ENCODE peak calls at places on chromosomes 7 and 10, in four cellular contexts. S is testis, H is stomach, P is HCT116. C is an unnamed sample.

GRCh38 chr7:6307762-6308161 is 35.3 kb upstream of the CYTH3 start:
- DNase-seq in S (no peak), H (no peak), P (no peak), C (no peak)

GRCh38 chr7:74483402-74484336 is 30.0 kb downstream of the GTF2IRD1 start:
- DNase-seq in S (no peak), H (no peak), P (no peak), C (no peak)

GRCh38 chr10:3774814-3775670 is 10.0 kb downstream of the KLF6 start:
- DNase-seq in S (no peak), H (no peak), P (peak; percentile 68), C (no peak)

GRCh38 chr7:119350334-119350733 is 922.6 kb upstream of the KCND2 start:
- DNase-seq in S (no peak), H (no peak), P (no peak), C (no peak)

GRCh38 chr7:128703605-128704004 is 31.5 kb downstream of the GARIN1A start:
- DNase-seq in S (no peak), H (no peak), P (no peak), C (no peak)

GRCh38 chr10:16866861-16867260 is 49.6 kb upstream of the RSU1 start:
- DNase-seq in S (no peak), H (no peak), P (no peak), C (no peak)

GRCh38 chr7:134927076-134927475 is 59.2 kb upstream of the AGBL3 start:
- DNase-seq in S (no peak), H (no peak), P (no peak), C (no peak)

GRCh38 chr10:126854726-126855125 is 50.5 kb upstream of the DOCK1 start:
- DNase-seq in S (no peak), H (no peak), P (no peak), C (no peak)

GRCh38 chr7:127447326-127447945 is 54.9 kb upstream of the ZNF800 start:
- DNase-seq in S (peak; percentile 61), H (no peak), P (peak; percentile 74), C (peak; percentile 38)

GRCh38 chr10:43105793-43106158 is 28.9 kb downstream of the RET start:
- DNase-seq in S (no peak), H (no peak), P (no peak), C (no peak)

GRCh38 chr7:26153823-26154783 is 2.1 kb downstream of the NFE2L3 start:
- DNase-seq in S (no peak), H (peak; percentile 77), P (no peak), C (peak; percentile 94)

GRCh38 chr10:117552156-117552620 is 9.6 kb downstream of the EMX2 start:
- DNase-seq in S (no peak), H (no peak), P (no peak), C (no peak)

GRCh38 chr10:69335063-69335587 is 56.8 kb downstream of the HK1 start:
- DNase-seq in S (peak; percentile 32), H (no peak), P (no peak), C (no peak)

GRCh38 chr7:151115121-151115835 is 29.0 kb downstream of the AGAP3 start:
- DNase-seq in S (no peak), H (no peak), P (no peak), C (no peak)

GRCh38 chr10:52992569-52992968 is 220.0 kb upstream of the MBL2 start:
- DNase-seq in S (no peak), H (no peak), P (no peak), C (no peak)

GRCh38 chr10:26815500-26815899 is 45.3 kb downstream of the ABI1 start:
- DNase-seq in S (no peak), H (no peak), P (no peak), C (no peak)

GRCh38 chr10:6778992-6779701 is 199.1 kb upstream of the PRKCQ start:
- DNase-seq in S (no peak), H (no peak), P (peak; percentile 91), C (peak; percentile 47)

GRCh38 chr7:106365252-106366005 is 80.6 kb upstream of the NAMPT start:
- DNase-seq in S (no peak), H (peak; percentile 60), P (no peak), C (no peak)

GRCh38 chr10:805635-806305 is 116.3 kb upstream of the DIP2C start:
- DNase-seq in S (peak; percentile 13), H (no peak), P (no peak), C (no peak)

GRCh38 chr10:75097666-75098285 is 13.7 kb upstream of the SAMD8 start:
- DNase-seq in S (peak; percentile 40), H (no peak), P (no peak), C (peak; percentile 53)

GRCh38 chr10:27390681-27391080 is 113.4 kb upstream of the RAB18 start:
- DNase-seq in S (no peak), H (no peak), P (no peak), C (no peak)

GRCh38 chr7:51543801-51544553 is 227.4 kb upstream of the COBL start:
- DNase-seq in S (no peak), H (no peak), P (no peak), C (no peak)

GRCh38 chr7:152522551-152522950 is 86.7 kb upstream of the KMT2C start:
- DNase-seq in S (peak; percentile 45), H (no peak), P (no peak), C (no peak)

GRCh38 chr7:1716263-1717094 is 46.4 kb downstream of the ELFN1 start:
- DNase-seq in S (peak; percentile 48), H (no peak), P (no peak), C (peak; percentile 91)

GRCh38 chr10:25176421-25176968 is 1.7 kb downstream of the GPR158 start:
- DNase-seq in S (peak; percentile 17), H (no peak), P (no peak), C (no peak)

GRCh38 chr10:79381804-79382221 is 34.5 kb downstream of the PPIF start:
- DNase-seq in S (peak; percentile 89), H (peak; percentile 40), P (no peak), C (peak; percentile 99)

GRCh38 chr7:153910604-153911003 is 141.6 kb upstream of the DPP6 start:
- DNase-seq in S (no peak), H (no peak), P (no peak), C (no peak)

GRCh38 chr10:44234471-44234850 is 150.4 kb downstream of the CXCL12 start:
- DNase-seq in S (no peak), H (no peak), P (no peak), C (no peak)

GRCh38 chr7:90977056-90977455 is 287.2 kb upstream of the FZD1 start:
- DNase-seq in S (no peak), H (no peak), P (no peak), C (no peak)

GRCh38 chr10:70543911-70544310 is 58.6 kb downstream of the PRF1 start:
- DNase-seq in S (no peak), H (no peak), P (no peak), C (no peak)

GRCh38 chr10:102449321-102450123 is 1.8 kb downstream of the C10orf95 start:
- DNase-seq in S (peak; percentile 91), H (peak; percentile 91), P (peak; percentile 84), C (no peak)

GRCh38 chr10:102452672-102453340 is 1.5 kb upstream of the C10orf95 start:
- DNase-seq in S (no peak), H (no peak), P (peak; percentile 69), C (peak; percentile 75)

GRCh38 chr10:102450374-102451104 is 804 bp downstream of the C10orf95 start:
- DNase-seq in S (peak; percentile 91), H (peak; percentile 90), P (peak; percentile 82), C (peak; percentile 79)

GRCh38 chr10:102451105-102451969 is at the start of gene C10orf95:
- DNase-seq in S (no peak), H (no peak), P (no peak), C (no peak)

DNA sequence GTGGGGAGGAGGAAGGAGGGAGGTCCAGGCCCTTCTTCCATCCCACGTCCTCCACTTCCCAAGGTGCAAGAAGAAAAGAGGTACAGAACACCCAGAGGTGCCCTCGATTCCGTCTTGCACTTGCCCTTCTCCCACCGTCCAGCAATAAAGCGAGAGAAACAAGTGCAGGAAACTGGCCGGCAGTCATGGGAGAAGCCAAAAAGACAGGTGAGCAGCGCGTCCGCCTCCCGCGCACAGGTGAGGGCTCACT is 1.3 kb downstream of the C10orf95 start:
- DNase-seq in S (no peak), H (no peak), P (no peak), C (no peak)
- TF ChIP-seq POLR2A in S (no peak), H (no peak), P (no peak), C (no peak)

DNA sequence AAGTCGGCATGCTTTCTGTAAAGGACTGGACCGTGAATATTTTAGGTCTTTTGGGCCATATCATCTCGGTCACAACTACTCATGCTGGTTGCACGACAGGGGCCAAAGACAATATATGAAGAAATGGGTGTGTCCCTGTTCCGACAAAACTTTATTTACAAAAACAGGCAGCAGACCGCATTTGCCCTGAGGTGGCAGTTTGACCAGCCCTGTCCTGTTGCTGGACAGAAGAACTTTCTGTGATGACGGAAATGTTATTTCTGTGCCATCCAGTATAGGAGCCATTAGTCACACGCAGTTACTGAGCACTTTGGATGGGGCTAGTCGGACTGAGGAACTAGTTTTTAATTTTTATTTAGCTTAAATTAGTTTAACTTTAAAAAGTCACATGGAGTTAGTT is 112.8 kb upstream of the CARD11 start:
- DNase-seq in S (no peak), H (no peak), P (no peak), C (no peak)
- TF ChIP-seq POLR2A in S (no peak), H (no peak), P (no peak), C (no peak)

GRCh38 chr10:12195603-12196506 is at the start of the genes CDC123 and NUDT5:
- DNase-seq in S (peak; percentile 95), H (peak; percentile 86), P (peak; percentile 82), C (peak; percentile 77)
- TF ChIP-seq POLR2A in S (no peak), H (no peak), P (peak; percentile 73), C (peak; percentile 79)

DNA sequence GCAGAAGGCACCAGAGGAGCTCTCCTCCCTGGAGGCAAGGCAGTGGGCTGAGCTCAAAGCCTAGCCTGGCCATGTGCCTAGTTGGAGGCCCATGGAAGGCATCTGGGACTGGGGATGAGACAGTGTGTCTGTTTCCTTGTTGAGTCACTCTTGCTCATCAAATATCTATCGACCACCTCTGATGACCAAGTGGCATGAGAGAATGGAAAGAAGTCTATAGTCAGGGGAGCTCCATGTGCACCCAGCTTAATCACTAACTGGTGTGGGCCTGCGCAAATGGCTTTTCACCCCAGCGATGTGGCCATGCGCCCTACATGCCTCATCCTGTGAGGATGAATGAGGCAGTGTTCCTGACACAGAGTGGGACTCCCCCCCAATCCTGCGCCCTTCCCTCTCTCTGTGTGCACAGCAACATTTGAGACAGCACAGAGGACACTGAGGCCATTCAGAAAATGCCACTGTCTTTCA is 229.9 kb downstream of the RPS24 start:
- DNase-seq in S (no peak), H (no peak), P (no peak), C (peak; percentile 47)
- TF ChIP-seq POLR2A in S (no peak), H (no peak), P (no peak), C (no peak)

DNA sequence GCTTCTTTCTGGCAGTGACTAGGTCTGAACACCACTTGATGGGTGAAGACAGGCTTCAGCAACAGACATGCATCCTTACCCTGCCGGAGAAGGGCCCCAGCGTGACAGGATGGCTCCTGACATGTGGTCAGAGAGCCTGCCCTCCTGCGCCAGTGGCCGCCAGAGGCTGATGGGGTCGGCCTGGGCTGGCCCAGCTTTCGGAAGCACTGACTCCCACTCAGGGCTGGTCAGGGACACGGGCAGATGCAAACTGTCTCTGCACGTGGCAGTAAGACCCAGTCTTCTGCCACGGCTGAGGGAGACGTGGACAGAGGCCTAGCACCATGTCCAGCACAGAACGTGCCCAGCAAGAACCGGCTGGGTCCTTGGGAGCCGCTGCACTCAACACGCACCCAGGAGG is 10.2 kb downstream of the TUBGCP2 start:
- DNase-seq in S (no peak), H (no peak), P (no peak), C (no peak)
- TF ChIP-seq POLR2A in S (no peak), H (no peak), P (no peak), C (no peak)

C was measured in H54.